ENCODE peak calls at places on chromosomes 7 and 10, in five cellular contexts. B is AG09319, Y is vagina, N is GM13976, M is bronchial epithelial cell. V is an unnamed sample.

GRCh38 chr7:153414288-153414629 is 637.9 kb upstream of the DPP6 start:
- DNase-seq in B (no peak), Y (no peak), N (no peak), M (no peak), V (no peak)

GRCh38 chr10:33117816-33118215 is 159.8 kb upstream of the ITGB1 start:
- DNase-seq in M (no peak), N (no peak), B (no peak), Y (no peak), V (no peak)

GRCh38 chr10:76242956-76243355 is 811.5 kb downstream of the LRMDA start:
- DNase-seq in B (peak; percentile 15), M (no peak), N (no peak), Y (no peak), V (no peak)

GRCh38 chr7:129855234-129855673 is 97.5 kb downstream of the UBE2H start:
- DNase-seq in Y (no peak), N (no peak), M (peak; percentile 39), B (peak; percentile 95), V (no peak)

GRCh38 chr7:80640841-80641240 is 2.4 kb downstream of the CD36 start:
- DNase-seq in M (peak; percentile 72), N (no peak), B (no peak), Y (no peak), V (no peak)

GRCh38 chr7:93943816-93944540 is 22.4 kb downstream of the GNG11 start:
- DNase-seq in Y (no peak), B (no peak), M (no peak), N (no peak), V (no peak)

GRCh38 chr7:80603940-80604339 is 34.5 kb upstream of the CD36 start:
- DNase-seq in M (no peak), N (no peak), B (no peak), Y (no peak), V (no peak)

GRCh38 chr7:46206474-46207060 is 285.5 kb upstream of the IGFBP3 start:
- DNase-seq in B (no peak), M (peak; percentile 23), N (peak; percentile 65), Y (peak; percentile 22), V (peak; percentile 56)

GRCh38 chr10:60096761-60097513 is 190.6 kb upstream of the CCDC6 start:
- DNase-seq in B (no peak), N (peak; percentile 23), M (no peak), Y (no peak), V (peak; percentile 14)

GRCh38 chr7:15947749-15948148 is 261.3 kb upstream of the MEOX2 start:
- DNase-seq in N (no peak), B (no peak), M (no peak), Y (no peak), V (no peak)

GRCh38 chr10:122073508-122073907 is 84.5 kb downstream of the TACC2 start:
- DNase-seq in Y (no peak), N (no peak), M (no peak), B (no peak), V (no peak)

GRCh38 chr7:70719120-70719519 is 412.8 kb upstream of the GALNT17 start:
- DNase-seq in M (no peak), B (no peak), N (no peak), Y (no peak), V (no peak)

GRCh38 chr10:131532745-131533341 is 221.3 kb upstream of the TCERG1L start:
- DNase-seq in B (no peak), Y (no peak), N (no peak), M (no peak), V (no peak)

GRCh38 chr10:26939957-26940354 is 79.2 kb upstream of the ABI1 start:
- DNase-seq in B (no peak), Y (no peak), N (no peak), M (no peak), V (no peak)

GRCh38 chr10:11035318-11035920 is 17.7 kb downstream of the CELF2 start:
- DNase-seq in B (peak; percentile 23), N (no peak), M (peak; percentile 84), Y (no peak), V (no peak)

GRCh38 chr10:17229016-17229716 is 1.1 kb downstream of the VIM start:
- DNase-seq in B (peak; percentile 94), M (peak; percentile 27), N (peak; percentile 53), Y (no peak), V (peak; percentile 39)

GRCh38 chr10:121910673-121911420 is 17.0 kb downstream of the ATE1 start:
- DNase-seq in M (no peak), B (no peak), N (peak; percentile 51), Y (no peak), V (peak; percentile 34)

GRCh38 chr7:157355784-157356511 is 19.1 kb downstream of the DNAJB6 start:
- DNase-seq in Y (no peak), M (peak; percentile 84), B (no peak), N (no peak), V (no peak)

GRCh38 chr10:118974951-118975350 is 54.6 kb upstream of the NANOS1 start:
- DNase-seq in N (no peak), B (no peak), M (no peak), Y (peak; percentile 43), V (no peak)

GRCh38 chr10:124516998-124517397 is 55.4 kb downstream of the LHPP start:
- DNase-seq in N (no peak), M (no peak), B (no peak), Y (no peak), V (no peak)

GRCh38 chr10:28587970-28588290 is 55.0 kb downstream of the WAC start:
- DNase-seq in Y (no peak), B (peak; percentile 63), M (peak; percentile 33), N (no peak), V (no peak)

GRCh38 chr10:17673517-17674051 is 29.6 kb downstream of the STAM start:
- DNase-seq in Y (no peak), N (no peak), B (peak; percentile 27), M (peak; percentile 87), V (no peak)

GRCh38 chr7:91164948-91165845 is 99.0 kb upstream of the FZD1 start:
- DNase-seq in B (peak; percentile 69), N (peak; percentile 40), Y (no peak), M (peak; percentile 82), V (peak; percentile 46)

GRCh38 chr7:101959829-101960228 is 142.4 kb downstream of the CUX1 start:
- DNase-seq in Y (no peak), B (no peak), N (no peak), M (no peak), V (no peak)

GRCh38 chr10:101331960-101332359 is 22.0 kb upstream of the BTRC start:
- DNase-seq in M (peak; percentile 18), B (no peak), N (no peak), Y (no peak), V (no peak)

GRCh38 chr10:48792687-48793096 is 108.0 kb downstream of the WDFY4 start:
- DNase-seq in N (no peak), B (peak; percentile 57), Y (no peak), M (peak; percentile 91), V (no peak)

GRCh38 chr7:73429218-73429617 is 4.4 kb upstream of the FZD9 start:
- DNase-seq in M (no peak), B (no peak), N (no peak), Y (no peak), V (no peak)

GRCh38 chr7:38932509-38933168 is 23.6 kb upstream of the VPS41 start:
- DNase-seq in B (peak; percentile 10), M (no peak), N (peak; percentile 51), Y (no peak), V (peak; percentile 55)

GRCh38 chr7:92740713-92741126 is 95.7 kb downstream of the CDK6 start:
- DNase-seq in M (peak; percentile 91), N (no peak), Y (no peak), B (no peak), V (no peak)

GRCh38 chr10:21034241-21034640 is 137.1 kb upstream of the NEBL start:
- DNase-seq in M (no peak), Y (no peak), N (no peak), B (no peak), V (no peak)

GRCh38 chr7:5510426-5511045 is 86.9 kb upstream of the TNRC18 start:
- DNase-seq in Y (no peak), B (no peak), N (no peak), M (no peak), V (no peak)

DNA sequence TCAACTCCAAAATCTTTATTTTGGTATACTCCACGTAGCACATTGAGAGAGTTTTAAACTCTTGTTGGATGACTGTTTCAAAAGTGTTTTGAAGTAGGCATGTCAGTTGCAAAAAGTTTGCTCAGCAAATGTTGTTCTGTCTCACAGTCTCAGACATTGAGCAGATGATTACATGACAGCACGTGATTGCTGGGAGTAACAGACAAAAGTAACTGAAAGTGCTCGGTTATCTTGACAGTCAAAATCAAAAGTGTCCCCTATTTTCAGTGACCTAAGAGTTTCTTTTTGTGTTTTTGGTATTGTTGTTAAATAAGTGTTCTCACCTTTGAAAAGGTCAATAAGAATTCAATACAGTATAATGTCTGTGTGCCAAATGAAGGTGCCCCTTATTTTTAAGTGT is 84.3 kb downstream of the CFTR start:
- DNase-seq in N (no peak), M (no peak), Y (no peak), B (no peak), V (no peak)
- TF ChIP-seq CTCF in N (no peak), M (no peak), Y (no peak), B (no peak), V (no peak)

GRCh38 chr10:98676895-98677294 is 230.2 kb upstream of the HPS1 start:
- DNase-seq in M (no peak), N (no peak), B (no peak), Y (no peak), V (no peak)
- TF ChIP-seq CTCF in M (no peak), N (no peak), B (no peak), Y (no peak), V (no peak)

GRCh38 chr10:89478085-89478738 is 57.2 kb downstream of the SLC16A12 start:
- DNase-seq in M (peak; percentile 78), N (peak; percentile 35), Y (no peak), B (no peak), V (peak; percentile 26)
- TF ChIP-seq CTCF in M (no peak), N (no peak), Y (no peak), B (no peak), V (no peak)

GRCh38 chr10:100100651-100101525 is 19.2 kb upstream of the CPN1 start:
- DNase-seq in N (no peak), M (peak; percentile 64), B (no peak), Y (no peak), V (peak; percentile 30)
- TF ChIP-seq CTCF in N (no peak), M (peak; percentile 51), B (peak; percentile 7), Y (no peak), V (peak; percentile 33)

GRCh38 chr7:141754939-141755338 is 9.0 kb upstream of the TAS2R3 start:
- DNase-seq in B (no peak), Y (no peak), M (peak; percentile 23), N (no peak), V (no peak)

GRCh38 chr7:141748401-141748800 is 10.2 kb downstream of the SSBP1 start:
- DNase-seq in N (no peak), B (no peak), Y (no peak), M (no peak), V (no peak)

GRCh38 chr7:141752634-141753033 is 11.3 kb upstream of the TAS2R3 start:
- DNase-seq in M (no peak), N (no peak), Y (no peak), B (no peak), V (no peak)
- TF ChIP-seq CTCF in M (peak; percentile 15), N (no peak), Y (no peak), B (peak; percentile 11), V (no peak)

V was measured in GM10248.